ENCODE peak calls at places on chromosome X, in five cellular contexts. B is tibial nerve, F is A549, M is heart left ventricle, A is endothelial cell of umbilical vein. K is an unnamed sample.

GRCh38 chrX:1421433-1422134 is 29.7 kb upstream of the SLC25A6 start:
- DNase-seq in B (no peak), F (peak; percentile 64), M (no peak), A (no peak), K (no peak)

GRCh38 chrX:21756785-21757529 is 959 bp downstream of the SMPX start:
- DNase-seq in B (no peak), F (no peak), M (no peak), A (no peak), K (no peak)

GRCh38 chrX:24561121-24561520 is 86.0 kb downstream of the PCYT1B start:
- DNase-seq in B (no peak), F (peak; percentile 37), M (no peak), A (peak; percentile 44), K (no peak)

GRCh38 chrX:22526339-22526738 is 253.6 kb downstream of the CBLL2 start:
- DNase-seq in B (no peak), F (peak; percentile 4), M (no peak), A (peak; percentile 17), K (no peak)

GRCh38 chrX:46665232-46666162 is 91.9 kb downstream of the CHST7 start:
- DNase-seq in B (no peak), F (no peak), M (no peak), A (peak; percentile 37), K (no peak)

GRCh38 chrX:69539437-69539836 is 35.3 kb downstream of the NALF2 start:
- DNase-seq in B (no peak), F (no peak), M (no peak), A (no peak), K (no peak)

GRCh38 chrX:70525733-70526132 is 81.1 kb downstream of the DLG3 start:
- DNase-seq in B (no peak), F (peak; percentile 76), M (no peak), A (no peak), K (no peak)

GRCh38 chrX:48475295-48475694 is 704 bp upstream of the FTSJ1 start:
- DNase-seq in B (no peak), F (no peak), M (no peak), A (no peak), K (no peak)

GRCh38 chrX:150037041-150037440 is 98.8 kb upstream of the EOLA2 start:
- DNase-seq in B (no peak), F (no peak), M (no peak), A (peak; percentile 31), K (no peak)

GRCh38 chrX:110286126-110286525 is 31.8 kb downstream of the AMMECR1 start:
- DNase-seq in B (no peak), F (peak; percentile 58), M (no peak), A (no peak), K (peak; percentile 4)

GRCh38 chrX:66200855-66201795 is 37.1 kb downstream of the HEPH start:
- DNase-seq in B (no peak), F (peak; percentile 9), M (no peak), A (no peak), K (no peak)

GRCh38 chrX:72576161-72576896 is 3.7 kb upstream of the HDAC8 start:
- DNase-seq in B (peak; percentile 4), F (peak; percentile 32), M (no peak), A (no peak), K (no peak)

DNA sequence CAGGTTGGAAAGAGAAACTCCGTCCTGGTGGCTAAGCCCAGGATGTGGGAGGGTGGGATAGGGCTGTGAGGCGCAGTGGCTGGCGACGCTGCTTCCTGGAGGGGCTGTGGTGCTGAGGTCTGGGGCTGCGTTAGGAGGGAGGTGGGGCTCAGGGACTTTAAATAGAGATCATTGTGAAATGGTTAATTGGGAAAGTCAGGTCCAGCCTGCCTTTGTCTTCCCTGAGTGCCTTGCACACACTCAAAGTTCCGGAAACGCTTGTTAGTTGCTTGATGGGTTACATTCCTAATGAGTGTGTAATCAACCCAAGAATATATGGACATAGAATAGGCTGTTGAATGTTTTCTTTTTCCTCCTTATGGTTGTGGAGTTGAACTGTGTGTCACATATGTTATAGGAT is 55.7 kb upstream of the CLDN34 start:
- DNase-seq in B (no peak), F (no peak), M (no peak), A (peak; percentile 58), K (no peak)
- TF ChIP-seq POLR2A in B (no peak), F (no peak), M (no peak), A (no peak), K (no peak)

DNA sequence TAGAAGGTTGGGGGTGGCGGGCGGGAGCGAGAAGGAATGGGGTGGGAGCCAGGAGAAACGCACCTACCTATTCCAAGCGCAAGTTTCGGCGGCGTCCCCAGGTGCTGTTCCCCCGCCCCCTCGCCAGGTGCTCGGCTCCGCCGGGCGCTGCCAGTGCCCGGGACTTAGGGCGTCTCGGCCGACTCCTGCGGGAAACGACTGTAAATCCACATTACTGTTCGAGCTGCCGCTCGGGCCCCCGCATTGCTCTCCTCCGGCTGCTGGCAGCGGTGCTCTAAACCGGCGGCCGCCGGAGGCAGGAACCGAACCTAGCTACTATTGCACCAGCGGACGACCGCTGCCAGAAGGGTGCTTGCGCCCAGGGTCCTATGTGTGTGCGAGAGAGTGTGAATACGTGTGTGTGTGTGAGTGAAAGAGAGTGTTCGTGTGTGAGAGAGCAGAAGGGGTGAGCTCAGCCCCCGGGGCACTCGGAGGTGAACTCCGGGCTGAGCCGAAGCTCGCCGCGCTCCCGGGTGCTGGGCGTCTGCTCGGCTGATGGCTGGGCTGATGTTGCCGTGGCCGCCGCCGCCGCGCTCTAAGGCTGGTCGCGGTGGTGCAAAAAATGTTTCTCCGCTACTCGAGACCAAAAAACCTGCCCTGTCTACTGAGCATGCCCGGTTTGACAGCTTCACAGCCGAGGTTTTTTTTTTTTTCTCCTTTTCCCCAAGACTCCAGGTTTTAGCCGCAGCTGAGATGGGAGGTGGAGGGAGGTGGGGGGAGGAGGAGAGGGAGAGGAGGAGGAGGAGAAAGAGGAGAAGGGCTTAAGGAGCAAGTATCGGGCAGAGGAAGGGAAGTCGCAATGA is 115.7 kb upstream of the TEX13C start:
- DNase-seq in B (no peak), F (peak; percentile 32), M (peak; percentile 12), A (no peak), K (no peak)
- TF ChIP-seq POLR2A in B (no peak), F (no peak), M (no peak), A (no peak), K (no peak)

GRCh38 chrX:118726887-118727685 is at the start of gene IL13RA1:
- DNase-seq in B (peak; percentile 58), F (peak; percentile 89), M (peak; percentile 77), A (peak; percentile 86), K (peak; percentile 69)
- TF ChIP-seq POLR2A in B (peak; percentile 50), F (peak; percentile 65), M (no peak), A (peak; percentile 50), K (peak; percentile 71)

GRCh38 chrX:11109968-11110367 is 1.2 kb upstream of the HCCS start:
- DNase-seq in B (no peak), F (no peak), M (no peak), A (no peak), K (no peak)

GRCh38 chrX:11108253-11108941 is 2.7 kb upstream of the HCCS start:
- DNase-seq in B (no peak), F (no peak), M (no peak), A (no peak), K (no peak)

GRCh38 chrX:11113731-11114130 is 2.6 kb downstream of the HCCS start:
- DNase-seq in B (no peak), F (no peak), M (no peak), A (peak; percentile 41), K (no peak)

GRCh38 chrX:11111947-11112346 is 815 bp downstream of the HCCS start:
- DNase-seq in B (no peak), F (no peak), M (no peak), A (no peak), K (no peak)

DNA sequence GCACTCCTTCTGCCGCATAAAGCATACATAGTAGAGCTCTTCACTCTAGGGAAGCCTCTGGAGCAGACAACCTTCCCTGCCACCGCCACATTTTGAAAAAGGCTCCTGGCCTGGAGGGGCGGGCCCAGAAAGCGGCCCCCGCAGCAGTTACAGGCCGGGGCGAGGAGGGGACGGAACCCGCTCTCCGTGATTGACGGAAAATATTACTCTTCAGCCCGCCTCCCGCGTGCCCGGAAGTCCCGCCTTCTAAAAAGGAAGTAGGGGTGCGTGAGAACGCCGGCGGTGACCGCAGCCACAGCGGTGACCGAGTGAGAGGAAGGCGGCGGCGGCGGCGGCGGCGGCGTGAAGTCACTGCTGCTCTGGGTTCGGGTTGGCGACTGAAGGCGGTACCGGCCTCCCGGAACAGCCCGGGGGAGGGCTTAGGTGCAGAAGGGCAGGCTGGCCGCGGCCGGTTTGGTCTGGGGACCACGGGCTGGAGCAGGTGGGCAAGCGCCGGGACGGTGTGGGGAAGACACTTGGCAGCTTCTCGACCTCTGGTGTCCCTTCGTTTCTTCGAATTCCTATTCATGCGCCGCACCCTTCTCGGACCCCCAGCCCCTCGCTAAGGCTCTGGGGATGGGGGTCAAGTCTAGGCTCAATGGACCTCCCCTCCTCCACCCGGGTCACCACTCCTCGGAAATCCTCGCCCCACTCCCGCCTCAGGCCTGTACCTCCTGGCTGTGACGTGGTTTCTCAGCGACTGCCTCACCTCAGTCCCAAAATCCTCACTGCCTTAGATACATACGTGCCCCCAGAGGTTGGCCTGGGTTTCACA is at the start of gene HCCS:
- DNase-seq in B (peak; percentile 62), F (peak; percentile 83), M (peak; percentile 83), A (peak; percentile 86), K (peak; percentile 21)
- TF ChIP-seq POLR2A in B (peak; percentile 66), F (peak; percentile 47), M (no peak), A (no peak), K (no peak)

DNA sequence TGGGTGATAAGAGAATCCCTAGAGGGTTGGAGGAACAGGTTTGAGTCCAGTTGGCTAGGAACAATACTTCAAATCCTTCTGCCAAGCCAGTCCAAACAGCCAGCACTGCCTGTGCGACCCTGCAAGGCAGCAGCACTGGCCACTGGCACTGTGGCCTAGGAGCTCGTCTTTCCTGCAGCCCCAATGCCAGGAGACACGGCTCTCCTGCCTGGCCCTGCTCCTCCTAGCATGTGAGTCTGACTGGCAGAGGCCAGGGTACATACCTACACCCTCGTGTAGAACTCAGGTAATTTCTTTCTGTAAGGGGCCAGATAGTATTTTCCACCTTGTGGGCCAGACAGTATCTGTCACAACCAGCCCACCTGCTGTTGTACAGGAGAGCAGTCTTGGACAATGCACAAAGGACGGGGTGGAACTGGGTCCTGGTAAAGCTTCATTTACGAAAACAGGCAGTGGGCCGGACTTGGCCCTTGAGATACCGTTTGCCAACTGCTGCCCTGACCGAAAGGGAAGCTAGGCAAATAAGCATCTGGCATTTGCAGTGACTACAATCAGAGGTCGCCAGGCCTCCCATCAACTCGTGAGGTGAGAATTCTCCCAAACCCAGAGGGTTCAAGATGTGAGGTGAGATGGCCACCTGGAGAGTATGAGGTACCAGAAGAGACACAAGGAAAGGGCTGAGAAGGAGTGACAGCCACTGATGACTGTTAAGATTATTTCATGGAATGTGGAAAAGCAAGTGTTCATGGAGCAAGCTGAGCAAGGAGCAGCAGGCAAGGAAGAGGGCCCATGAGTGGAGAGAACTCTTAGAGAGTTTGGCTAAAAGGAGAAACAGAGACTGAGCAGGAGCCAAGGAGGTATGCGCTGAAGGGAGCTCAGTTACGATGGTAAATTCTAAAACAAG is 29.8 kb upstream of the IRAK1 start:
- DNase-seq in B (no peak), F (no peak), M (no peak), A (no peak), K (no peak)
- TF ChIP-seq POLR2A in B (no peak), F (no peak), M (no peak), A (no peak), K (no peak)

GRCh38 chrX:41688835-41689234 is at the start of gene GPR34:
- DNase-seq in B (no peak), F (no peak), M (no peak), A (no peak), K (no peak)
- TF ChIP-seq POLR2A in B (no peak), F (no peak), M (no peak), A (no peak), K (no peak)

GRCh38 chrX:130170752-130171445 is 863 bp upstream of the RAB33A start:
- DNase-seq in B (no peak), F (peak; percentile 59), M (peak; percentile 47), A (no peak), K (no peak)
- TF ChIP-seq POLR2A in B (no peak), F (no peak), M (no peak), A (no peak), K (no peak)